ENCODE peak calls at places on chromosome 19, in eight cellular contexts. Y, N, R, J, Q, H, B and L are unnamed samples. For H3K27me3, the result is how much of the 10 kb centered on the place peaks cover.

GRCh38 chr19:6691342-6691741 is 21.4 kb upstream of the TNFSF14 start:
- DNase-seq in Y (no peak), N (peak), R (no peak), J (no peak), Q (no peak), H (no peak), B (no peak), L (no peak)

GRCh38 chr19:41479757-41480191 is 36.8 kb downstream of the ERICH4 start:
- DNase-seq in Y (no peak), N (peak), R (no peak), J (no peak), Q (no peak), H (no peak), B (no peak), L (no peak)

GRCh38 chr19:50190439-50190891 is 13.0 kb upstream of the MYH14 start:
- DNase-seq in Y (no peak), N (no peak), R (no peak), J (no peak), Q (peak), H (no peak), B (no peak), L (no peak)

GRCh38 chr19:33235996-33236350 is 10.3 kb upstream of the SLC7A10 start:
- DNase-seq in Y (no peak), N (peak), R (no peak), J (no peak), Q (no peak), H (no peak), B (peak), L (no peak)

GRCh38 chr19:40923934-40924391 is 41.9 kb upstream of the CYP2A7 start:
- DNase-seq in Y (no peak), N (no peak), R (no peak), J (no peak), Q (peak), H (no peak), B (no peak), L (no peak)

GRCh38 chr19:49973987-49974386 is 13.0 kb upstream of the SIGLEC11 start:
- DNase-seq in Y (no peak), N (no peak), R (no peak), J (no peak), Q (no peak), H (no peak), B (no peak), L (no peak)

GRCh38 chr19:19224852-19225494 is 13.2 kb downstream of the NCAN start:
- DNase-seq in Y (peak), N (peak), R (peak), J (peak), Q (peak), H (peak), B (peak), L (peak)

GRCh38 chr19:11397089-11397610 is 13.0 kb upstream of the EPOR start:
- DNase-seq in Y (no peak), N (no peak), R (no peak), J (no peak), Q (no peak), H (no peak), B (no peak), L (no peak)

GRCh38 chr19:30547192-30547591 is 175.0 kb downstream of the ZNF536 start:
- DNase-seq in Y (no peak), N (no peak), R (no peak), J (no peak), Q (no peak), H (no peak), B (no peak), L (no peak)

GRCh38 chr19:30549151-30549550 is 177.0 kb downstream of the ZNF536 start:
- DNase-seq in Y (no peak), N (no peak), R (no peak), J (no peak), Q (no peak), H (no peak), B (no peak), L (no peak)

GRCh38 chr19:30546332-30546731 is 174.1 kb downstream of the ZNF536 start:
- DNase-seq in Y (no peak), N (no peak), R (no peak), J (no peak), Q (no peak), H (no peak), B (no peak), L (no peak)

GRCh38 chr19:30543243-30543945 is 171.2 kb downstream of the ZNF536 start:
- DNase-seq in Y (no peak), N (no peak), R (no peak), J (no peak), Q (no peak), H (no peak), B (no peak), L (no peak)

DNA sequence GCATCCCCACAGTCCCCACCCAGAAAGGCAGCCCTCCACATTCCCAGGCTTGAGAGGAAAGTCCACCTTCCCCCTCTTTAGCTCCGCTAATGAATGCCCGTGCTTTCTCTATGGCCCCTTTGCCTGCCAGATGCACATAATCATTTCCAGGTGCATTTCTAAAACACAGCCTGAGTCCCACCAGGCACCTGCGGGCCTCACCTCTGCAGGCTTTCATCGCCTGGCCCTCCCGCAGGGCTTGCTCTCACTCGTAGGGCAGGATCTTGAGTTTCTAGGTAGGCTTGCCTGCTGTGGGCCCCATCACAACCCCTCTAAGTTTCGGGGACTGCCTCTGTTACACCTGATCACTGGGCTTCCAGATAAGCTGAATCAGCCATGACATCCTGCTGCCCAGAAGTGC is 173.6 kb downstream of the ZNF536 start:
- DNase-seq in Y (no peak), N (no peak), R (no peak), J (no peak), Q (no peak), H (no peak), B (no peak), L (no peak)
- H3K27me3 ChIP-seq in Y (under half), N (under half), R (under half), J (under half), Q (under half), H (under half), B (under half), L (under half)

GRCh38 chr19:39483141-39483540 is 2.5 kb downstream of the TIMM50 start:
- DNase-seq in Y (no peak), N (no peak), R (no peak), J (no peak), Q (no peak), H (no peak), B (no peak), L (no peak)

GRCh38 chr19:39480337-39481228 is at the start of gene TIMM50:
- DNase-seq in Y (peak), N (peak), R (peak), J (peak), Q (peak), H (peak), B (peak), L (peak)

GRCh38 chr19:39481229-39481545 is 549 bp downstream of the TIMM50 start:
- DNase-seq in Y (no peak), N (no peak), R (peak), J (no peak), Q (no peak), H (no peak), B (no peak), L (no peak)

GRCh38 chr19:39481676-39482075 is 1.0 kb downstream of the TIMM50 start:
- DNase-seq in Y (no peak), N (no peak), R (no peak), J (no peak), Q (no peak), H (no peak), B (no peak), L (no peak)

DNA sequence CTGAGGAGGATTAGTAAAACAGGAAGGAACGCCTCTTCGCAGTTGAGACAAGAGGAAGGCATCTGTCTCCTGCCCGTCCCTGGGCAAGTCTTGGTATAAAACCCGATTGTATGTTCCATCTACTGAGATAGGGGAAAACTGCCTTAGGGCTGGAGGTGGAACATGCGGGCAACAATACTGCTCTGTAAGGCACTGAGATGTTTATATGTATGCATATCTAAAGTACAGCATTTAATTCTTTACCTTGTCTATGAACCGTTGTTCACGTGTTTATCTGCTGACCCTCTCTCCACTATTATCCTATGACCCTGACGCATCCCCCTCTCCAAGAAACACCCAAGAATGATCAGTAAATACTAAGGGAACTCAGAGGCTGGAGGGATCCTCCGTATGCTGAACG is 722 bp upstream of the TIMM50 start:
- DNase-seq in Y (no peak), N (no peak), R (no peak), J (no peak), Q (no peak), H (no peak), B (no peak), L (no peak)
- H3K27me3 ChIP-seq in Y (under half), N (under half), R (under half), J (under half), Q (under half), H (under half), B (under half), L (under half)

GRCh38 chr19:46700704-46701103 is 16.2 kb downstream of the PRKD2 start:
- DNase-seq in Y (no peak), N (no peak), R (no peak), J (no peak), Q (no peak), H (no peak), B (no peak), L (no peak)

GRCh38 chr19:46698395-46699321 is 18.3 kb downstream of the PRKD2 start:
- DNase-seq in Y (no peak), N (no peak), R (no peak), J (no peak), Q (no peak), H (no peak), B (no peak), L (no peak)

DNA sequence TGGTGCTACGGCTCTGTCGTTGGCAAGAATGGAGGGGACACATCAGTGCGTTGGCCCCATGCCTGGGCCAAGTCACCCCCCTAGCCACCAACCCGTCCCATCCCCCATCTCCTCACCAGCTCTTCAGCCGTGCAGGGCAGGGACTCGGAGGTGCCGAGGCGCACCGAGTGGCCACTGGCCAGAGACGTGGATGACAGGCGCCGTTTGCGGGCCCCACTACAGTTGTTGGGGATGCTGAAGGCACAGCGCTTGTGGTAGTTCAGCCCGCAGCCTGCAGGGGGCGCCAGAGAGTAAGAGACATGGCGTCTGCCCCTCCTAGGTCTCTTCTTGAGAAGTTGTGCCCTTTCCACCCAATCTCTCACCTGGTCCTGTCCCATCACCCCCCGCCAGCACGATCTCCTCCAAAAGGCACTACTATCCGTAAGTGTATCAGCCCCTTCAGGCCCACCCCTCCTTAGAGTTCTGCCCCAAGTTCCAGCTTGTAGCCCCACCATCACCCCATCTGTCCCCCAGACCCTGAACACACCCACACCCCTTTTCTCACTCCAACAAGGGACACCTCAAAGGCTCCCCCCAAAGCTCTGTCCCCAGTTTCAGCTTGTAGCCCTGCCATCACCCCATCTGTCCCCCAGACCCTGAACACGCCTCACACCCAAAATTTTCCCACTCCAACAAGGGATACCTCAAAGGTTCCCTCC is 12.4 kb downstream of the PRKD2 start:
- DNase-seq in Y (no peak), N (peak), R (peak), J (peak), Q (peak), H (no peak), B (peak), L (no peak)
- H3K27me3 ChIP-seq in Y (under half), N (under half), R (under half), J (under half), Q (under half), H (under half), B (under half), L (under half)

DNA sequence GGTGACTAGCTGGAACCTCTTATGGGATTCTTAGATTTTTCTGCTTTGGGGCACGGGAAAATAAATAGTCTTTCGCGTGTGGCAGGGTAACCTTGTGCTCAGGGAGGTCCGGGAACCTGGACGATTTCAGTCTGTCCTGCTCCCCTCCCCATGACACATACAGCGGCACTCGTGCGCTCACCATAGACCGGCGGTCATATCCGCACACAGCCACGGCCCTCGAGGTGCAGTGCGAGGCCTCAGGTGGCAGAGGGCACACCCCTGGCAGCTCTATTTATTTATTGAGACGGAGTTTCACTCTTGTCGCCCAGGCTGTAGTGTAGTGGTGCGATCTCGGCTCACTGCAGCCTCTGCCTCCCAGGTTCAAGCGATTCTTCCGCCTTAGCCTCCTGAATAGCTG is 3.0 kb downstream of the ONECUT3 start:
- DNase-seq in Y (no peak), N (no peak), R (no peak), J (no peak), Q (no peak), H (no peak), B (peak), L (no peak)
- H3K27me3 ChIP-seq in Y (half or more), N (half or more), R (half or more), J (half or more), Q (half or more), H (half or more), B (under half), L (half or more)

GRCh38 chr19:55620951-55621672 is 3.3 kb downstream of the ZNF784 start:
- DNase-seq in Y (no peak), N (no peak), R (no peak), J (no peak), Q (no peak), H (no peak), B (no peak), L (no peak)
- H3K27me3 ChIP-seq in Y (under half), N (under half), R (under half), J (under half), Q (under half), H (under half), B (under half), L (under half)

DNA sequence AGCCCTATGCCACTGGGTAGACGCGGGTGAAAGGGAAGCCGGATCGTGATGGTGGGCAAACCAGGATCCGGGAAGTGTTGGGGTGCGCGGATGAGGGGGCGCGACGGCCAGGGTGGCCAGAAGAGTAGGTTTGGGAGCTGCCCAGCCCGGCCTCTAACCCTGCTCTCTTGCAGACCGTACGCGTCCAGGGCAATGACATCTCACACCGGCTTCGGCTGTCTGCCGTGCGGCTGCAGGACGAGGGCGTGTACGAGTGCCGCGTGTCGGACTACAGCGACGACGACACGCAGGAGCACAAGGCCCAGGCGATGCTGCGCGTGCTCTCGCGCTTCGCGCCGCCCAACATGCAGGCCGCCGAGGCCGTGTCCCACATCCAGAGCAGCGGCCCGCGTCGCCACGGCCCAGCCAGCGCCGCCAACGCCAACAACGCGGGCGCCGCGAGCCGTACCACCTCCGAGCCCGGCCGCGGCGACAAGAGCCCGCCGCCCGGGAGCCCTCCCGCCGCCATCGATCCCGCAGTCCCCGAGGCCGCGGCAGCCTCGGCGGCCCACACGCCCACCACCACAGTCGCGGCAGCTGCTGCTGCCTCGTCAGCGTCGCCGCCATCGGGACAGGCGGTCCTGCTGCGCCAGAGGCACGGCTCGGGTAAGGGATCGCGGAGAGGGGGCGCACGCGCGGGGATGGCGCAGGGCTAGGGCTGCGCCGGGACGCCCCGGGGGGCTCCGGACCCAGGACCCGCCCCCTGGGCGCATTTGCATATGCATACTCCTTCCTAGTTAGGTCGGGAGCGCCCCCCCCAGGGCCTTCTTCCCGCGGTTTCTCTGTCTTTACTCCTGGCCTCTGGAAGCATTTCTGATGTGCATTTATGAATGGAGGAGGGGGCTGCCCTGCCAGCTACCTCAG is 4.1 kb downstream of the VSTM2B start:
- DNase-seq in Y (no peak), N (peak), R (peak), J (peak), Q (no peak), H (no peak), B (peak), L (no peak)
- H3K27me3 ChIP-seq in Y (half or more), N (half or more), R (half or more), J (half or more), Q (under half), H (under half), B (under half), L (half or more)

DNA sequence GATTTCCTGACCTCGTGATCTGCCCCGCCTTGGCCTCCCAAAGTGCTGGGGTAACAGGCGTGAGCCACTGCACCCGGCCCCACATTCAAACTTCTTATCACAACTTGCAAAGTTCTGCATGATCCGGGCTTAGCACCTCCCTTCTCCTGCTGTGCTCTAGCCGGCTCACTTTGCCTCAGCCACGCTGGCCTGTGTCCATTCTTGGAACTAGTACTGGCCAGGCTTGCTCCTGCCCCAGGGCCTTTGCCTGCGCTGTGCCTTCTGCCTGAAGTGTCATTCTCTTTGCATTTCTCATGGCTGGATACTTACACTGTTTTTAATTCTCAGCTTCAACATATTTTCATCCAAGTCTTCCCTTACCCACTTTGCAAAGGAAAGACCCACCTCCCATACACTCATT is 29.9 kb downstream of the CACNG6 start:
- DNase-seq in Y (no peak), N (no peak), R (no peak), J (no peak), Q (no peak), H (no peak), B (no peak), L (no peak)
- H3K27me3 ChIP-seq in Y (under half), N (under half), R (under half), J (under half), Q (under half), H (under half), B (under half), L (under half)